ENCODE peak calls at places on chromosomes 2 and 18, in six cellular contexts. O, I, W, F, S and N are unnamed samples.

GRCh38 chr2:158619496-158619895 is 162.7 kb downstream of the PKP4 start:
- DNase-seq in O (no peak), I (no peak), W (no peak), F (no peak), S (peak), N (no peak)

GRCh38 chr2:101038455-101039255 is 36.6 kb downstream of the RPL31 start:
- DNase-seq in O (no peak), I (no peak), W (no peak), F (no peak), S (peak), N (no peak)

GRCh38 chr2:99880148-99880983 is 262.0 kb downstream of the AFF3 start:
- DNase-seq in O (no peak), I (no peak), W (no peak), F (no peak), S (no peak), N (no peak)

GRCh38 chr18:39604836-39605235 is 2039.2 kb upstream of the CELF4 start:
- DNase-seq in O (no peak), I (no peak), W (no peak), F (no peak), S (no peak), N (no peak)

GRCh38 chr2:237732070-237732469 is 66.5 kb upstream of the RBM44 start:
- DNase-seq in O (no peak), I (no peak), W (no peak), F (no peak), S (no peak), N (no peak)

GRCh38 chr2:5111581-5111980 is 580.6 kb upstream of the SOX11 start:
- DNase-seq in O (no peak), I (no peak), W (no peak), F (no peak), S (no peak), N (no peak)

GRCh38 chr2:11508279-11508678 is 25.6 kb upstream of the GREB1 start:
- DNase-seq in O (no peak), I (no peak), W (no peak), F (no peak), S (no peak), N (no peak)

GRCh38 chr2:47048801-47049480 is 106.2 kb downstream of the STPG4 start:
- DNase-seq in O (no peak), I (no peak), W (no peak), F (no peak), S (no peak), N (no peak)

GRCh38 chr2:70674636-70675430 is 93.2 kb downstream of the ADD2 start:
- DNase-seq in O (no peak), I (no peak), W (no peak), F (no peak), S (no peak), N (no peak)

GRCh38 chr2:120736202-120736954 is 710 bp downstream of the GLI2 start:
- DNase-seq in O (no peak), I (no peak), W (peak), F (no peak), S (no peak), N (peak)

GRCh38 chr2:201831469-201831868 is 25.1 kb downstream of the CDK15 start:
- DNase-seq in O (no peak), I (no peak), W (no peak), F (no peak), S (no peak), N (no peak)

GRCh38 chr2:5590836-5591235 is 101.3 kb upstream of the SOX11 start:
- DNase-seq in O (no peak), I (no peak), W (no peak), F (no peak), S (no peak), N (no peak)

GRCh38 chr2:133837441-133838090 is 269.3 kb upstream of the NCKAP5 start:
- DNase-seq in O (no peak), I (no peak), W (no peak), F (no peak), S (no peak), N (no peak)

GRCh38 chr18:68181956-68182355 is 533.0 kb downstream of the TMX3 start:
- DNase-seq in O (no peak), I (no peak), W (no peak), F (no peak), S (no peak), N (no peak)

GRCh38 chr18:1018211-1018651 is 113.6 kb downstream of the ADCYAP1 start:
- DNase-seq in O (no peak), I (no peak), W (no peak), F (no peak), S (no peak), N (no peak)

GRCh38 chr18:44569391-44570055 is 111.2 kb upstream of the SETBP1 start:
- DNase-seq in O (no peak), I (no peak), W (no peak), F (no peak), S (no peak), N (no peak)

GRCh38 chr18:36265035-36265434 is 32.5 kb upstream of the FHOD3 start:
- DNase-seq in O (no peak), I (no peak), W (no peak), F (no peak), S (no peak), N (no peak)

GRCh38 chr2:202592580-202592979 is 42.2 kb upstream of the FAM117B start:
- DNase-seq in O (no peak), I (no peak), W (no peak), F (no peak), S (no peak), N (no peak)

GRCh38 chr2:230924470-230925341 is at the start of gene GPR55:
- DNase-seq in O (no peak), I (no peak), W (no peak), F (peak), S (no peak), N (no peak)

GRCh38 chr2:47190188-47190818 is 35.2 kb upstream of the STPG4 start:
- DNase-seq in O (no peak), I (no peak), W (no peak), F (no peak), S (no peak), N (no peak)

GRCh38 chr2:227871375-227871788 is at the start of gene DAW1:
- DNase-seq in O (no peak), I (no peak), W (peak), F (peak), S (peak), N (peak)

GRCh38 chr2:172640389-172640788 is 84.5 kb downstream of the PDK1 start:
- DNase-seq in O (no peak), I (no peak), W (no peak), F (no peak), S (no peak), N (no peak)

GRCh38 chr2:70073493-70073892 is 13.8 kb upstream of the PCBP1 start:
- DNase-seq in O (no peak), I (no peak), W (no peak), F (no peak), S (no peak), N (no peak)

GRCh38 chr2:86566158-86566827 is 3.0 kb upstream of the CHMP3 start:
- DNase-seq in O (no peak), I (no peak), W (no peak), F (no peak), S (peak), N (no peak)

GRCh38 chr18:38459086-38459485 is 893.5 kb upstream of the CELF4 start:
- DNase-seq in O (no peak), I (no peak), W (no peak), F (no peak), S (no peak), N (peak)

GRCh38 chr2:61978522-61978921 is 73.0 kb downstream of the COMMD1 start:
- DNase-seq in O (peak), I (no peak), W (no peak), F (peak), S (peak), N (no peak)

GRCh38 chr2:49616800-49617199 is 462.5 kb upstream of the FSHR start:
- DNase-seq in O (no peak), I (no peak), W (no peak), F (peak), S (peak), N (peak)
- TF ChIP-seq CTCF in O (no peak), I (peak), W (peak), F (peak), S (peak), N (peak)

DNA sequence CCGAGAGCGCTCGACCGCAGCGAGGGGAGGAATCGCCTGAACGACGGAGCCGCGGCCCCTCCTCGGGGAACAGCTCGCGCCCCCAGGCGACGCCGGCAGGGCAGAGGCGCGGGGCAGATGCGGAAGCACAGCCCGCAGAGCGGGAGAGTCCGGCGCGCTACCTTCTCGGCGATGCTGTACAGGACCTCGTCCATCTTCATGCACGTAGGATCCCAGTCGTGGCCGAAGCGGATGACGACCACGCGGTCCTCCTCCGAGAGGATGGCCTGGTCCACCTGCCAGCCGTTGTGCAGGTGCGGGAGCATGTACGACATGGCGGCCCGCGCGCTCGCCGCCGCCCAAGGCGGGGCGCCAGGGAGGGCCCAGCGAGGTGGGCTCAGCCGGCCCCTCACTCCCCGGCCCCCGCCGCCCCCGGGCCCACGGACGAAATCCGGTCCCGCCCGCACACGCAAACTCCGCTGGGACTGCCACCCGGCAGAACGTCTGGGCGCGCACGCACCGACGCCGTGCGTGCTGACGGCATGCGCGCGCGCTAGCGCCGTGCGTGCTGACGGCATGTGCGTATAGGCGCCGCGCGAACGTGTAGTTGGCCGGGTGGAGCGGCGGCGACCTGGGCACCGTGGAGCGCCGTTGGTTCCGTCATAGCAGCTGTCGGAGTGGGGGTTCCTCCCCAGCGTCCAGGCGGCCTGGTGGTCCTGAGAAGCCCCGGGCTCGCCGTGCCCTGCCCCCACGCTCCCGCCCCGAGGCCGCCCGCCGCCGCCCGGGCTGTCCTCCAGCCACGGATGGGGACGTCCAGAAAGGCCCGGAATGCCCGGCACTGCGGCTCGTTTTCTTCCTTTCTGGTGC is at the start of gene TXNL4A:
- DNase-seq in O (peak), I (peak), W (peak), F (peak), S (peak), N (peak)
- TF ChIP-seq CTCF in O (peak), I (no peak), W (no peak), F (peak), S (peak), N (no peak)

DNA sequence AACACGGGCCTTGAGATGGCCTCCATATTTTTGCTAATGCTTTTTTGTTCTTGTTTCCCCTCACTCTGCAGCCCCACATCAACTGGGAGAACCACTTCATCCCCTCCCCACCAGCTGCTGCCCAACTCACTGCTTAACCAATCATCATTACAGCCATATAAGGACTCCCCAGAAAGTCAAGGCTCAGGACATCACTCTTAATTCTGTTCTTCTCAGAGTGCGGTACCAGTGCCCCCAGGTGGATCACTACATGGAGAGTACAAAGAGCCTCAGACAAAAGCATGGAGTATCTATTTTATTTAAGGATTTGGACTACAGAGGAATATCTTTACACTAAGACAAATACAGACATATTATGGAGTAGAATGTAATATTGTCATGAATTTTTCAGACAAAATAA is 340.6 kb downstream of the PAX3 start:
- DNase-seq in O (no peak), I (no peak), W (no peak), F (no peak), S (no peak), N (no peak)
- TF ChIP-seq CTCF in O (no peak), I (no peak), W (no peak), F (no peak), S (no peak), N (no peak)

GRCh38 chr2:28392297-28393114 is at the start of gene FOSL2:
- DNase-seq in O (peak), I (peak), W (peak), F (peak), S (peak), N (peak)

GRCh38 chr2:28390857-28391563 is 1.6 kb upstream of the FOSL2 start:
- DNase-seq in O (peak), I (no peak), W (peak), F (no peak), S (peak), N (peak)

GRCh38 chr2:28390241-28390856 is 2.3 kb upstream of the FOSL2 start:
- DNase-seq in O (peak), I (peak), W (peak), F (peak), S (peak), N (peak)

GRCh38 chr2:28393115-28393836 is 618 bp downstream of the FOSL2 start:
- DNase-seq in O (peak), I (no peak), W (peak), F (peak), S (peak), N (peak)

GRCh38 chr2:28391564-28392296 is 928 bp upstream of the FOSL2 start:
- DNase-seq in O (peak), I (peak), W (no peak), F (peak), S (peak), N (peak)
- TF ChIP-seq CTCF in O (peak), I (no peak), W (peak), F (peak), S (peak), N (no peak)

DNA sequence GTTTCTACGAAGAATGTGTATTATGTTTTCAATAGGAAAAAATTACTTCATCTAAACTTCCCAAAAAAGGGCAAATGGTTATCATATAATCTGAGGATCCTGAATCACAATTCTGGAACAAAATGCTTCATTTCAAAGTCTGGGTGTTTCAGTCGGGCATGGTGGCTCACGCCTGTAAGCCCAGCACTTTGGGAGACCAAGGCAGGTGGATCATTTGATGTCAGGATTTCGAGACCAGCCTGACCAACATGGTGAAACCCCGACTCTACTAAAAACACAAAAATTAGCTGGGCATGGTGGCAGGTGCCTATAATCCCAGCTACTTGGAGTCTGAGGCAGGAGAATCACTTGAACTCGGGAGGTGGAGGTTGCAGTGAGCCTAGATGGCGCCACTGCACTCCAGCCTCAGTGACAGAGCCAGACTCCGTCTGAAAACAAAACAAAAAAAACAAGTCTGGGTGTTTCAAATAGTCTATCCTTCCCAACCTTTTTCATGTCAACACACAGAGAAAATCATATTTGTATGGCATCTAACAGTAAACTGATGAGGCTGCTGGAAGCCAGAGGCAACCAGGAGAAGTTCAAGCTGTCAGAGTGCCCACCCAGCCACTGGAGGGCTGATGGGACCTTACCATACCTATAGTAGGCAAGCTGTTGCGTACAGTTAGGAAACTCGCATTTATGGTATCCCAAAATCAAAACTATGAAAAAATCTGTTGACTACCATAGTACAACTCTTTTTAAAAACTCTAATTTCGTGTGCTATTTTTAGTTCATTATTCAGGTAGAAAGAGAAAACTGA is 14.6 kb downstream of the NBAS start:
- DNase-seq in O (no peak), I (no peak), W (no peak), F (no peak), S (no peak), N (no peak)
- TF ChIP-seq CTCF in O (no peak), I (no peak), W (peak), F (peak), S (no peak), N (no peak)

GRCh38 chr2:10222-10875 is 36.0 kb downstream of the FAM110C start:
- DNase-seq in O (peak), I (no peak), W (no peak), F (no peak), S (peak), N (peak)
- TF ChIP-seq CTCF in O (no peak), I (no peak), W (no peak), F (no peak), S (no peak), N (no peak)

GRCh38 chr18:61167902-61168301 is 165.3 kb upstream of the CDH20 start:
- DNase-seq in O (no peak), I (no peak), W (no peak), F (no peak), S (no peak), N (no peak)

GRCh38 chr18:61169386-61169785 is 163.8 kb upstream of the CDH20 start:
- DNase-seq in O (no peak), I (no peak), W (no peak), F (no peak), S (no peak), N (no peak)

GRCh38 chr18:61173579-61173978 is 159.7 kb upstream of the CDH20 start:
- DNase-seq in O (no peak), I (no peak), W (no peak), F (no peak), S (no peak), N (no peak)
- TF ChIP-seq CTCF in O (no peak), I (no peak), W (no peak), F (no peak), S (no peak), N (no peak)